ENCODE peak calls at places on chromosomes 12 and 14, in six cellular contexts. One of them, this sample, is unnamed.

GRCh38 chr12:14366211-14366762 is 805 bp downstream of the ATF7IP start:
- DNase-seq in HFFc6: peak
- DNase-seq in spleen: no peak
- DNase-seq in neural progenitor cell: no peak
- DNase-seq in astrocyte: peak
- DNase-seq in neural crest cell: no peak
- DNase-seq in this sample: no peak

GRCh38 chr14:100675664-100676063 is 51.0 kb upstream of the DLK1 start:
- DNase-seq in HFFc6: peak
- DNase-seq in spleen: no peak
- DNase-seq in neural progenitor cell: no peak
- DNase-seq in astrocyte: no peak
- DNase-seq in neural crest cell: no peak
- DNase-seq in this sample: no peak

GRCh38 chr14:57865450-57866198 is at the start of gene SLC35F4:
- DNase-seq in HFFc6: no peak
- DNase-seq in spleen: no peak
- DNase-seq in neural progenitor cell: peak
- DNase-seq in astrocyte: no peak
- DNase-seq in neural crest cell: peak
- DNase-seq in this sample: peak

GRCh38 chr12:40010899-40011774 is 94.7 kb downstream of the SLC2A13 start:
- DNase-seq in HFFc6: peak
- DNase-seq in spleen: no peak
- DNase-seq in neural progenitor cell: peak
- DNase-seq in astrocyte: peak
- DNase-seq in neural crest cell: peak
- DNase-seq in this sample: peak

GRCh38 chr14:103859416-103860202 is 12.2 kb upstream of the PPP1R13B start:
- DNase-seq in HFFc6: no peak
- DNase-seq in spleen: peak
- DNase-seq in neural progenitor cell: no peak
- DNase-seq in astrocyte: no peak
- DNase-seq in neural crest cell: no peak
- DNase-seq in this sample: no peak

GRCh38 chr14:81402123-81402495 is 2.0 kb upstream of the STON2 start:
- DNase-seq in HFFc6: peak
- DNase-seq in spleen: no peak
- DNase-seq in neural progenitor cell: no peak
- DNase-seq in astrocyte: peak
- DNase-seq in neural crest cell: no peak
- DNase-seq in this sample: no peak

GRCh38 chr12:33589609-33590114 is 150.0 kb upstream of the SYT10 start:
- DNase-seq in HFFc6: no peak
- DNase-seq in spleen: no peak
- DNase-seq in neural progenitor cell: peak
- DNase-seq in astrocyte: no peak
- DNase-seq in neural crest cell: no peak
- DNase-seq in this sample: no peak

GRCh38 chr12:40192704-40193255 is 32.0 kb upstream of the LRRK2 start:
- DNase-seq in HFFc6: no peak
- DNase-seq in spleen: peak
- DNase-seq in neural progenitor cell: no peak
- DNase-seq in astrocyte: no peak
- DNase-seq in neural crest cell: no peak
- DNase-seq in this sample: no peak

GRCh38 chr14:69077841-69078240 is 75.1 kb downstream of the DCAF5 start:
- DNase-seq in HFFc6: peak
- DNase-seq in spleen: no peak
- DNase-seq in neural progenitor cell: no peak
- DNase-seq in astrocyte: peak
- DNase-seq in neural crest cell: no peak
- DNase-seq in this sample: no peak

GRCh38 chr14:53542692-53543091 is 389.6 kb upstream of the DDHD1 start:
- DNase-seq in HFFc6: peak
- DNase-seq in spleen: no peak
- DNase-seq in neural progenitor cell: no peak
- DNase-seq in astrocyte: peak
- DNase-seq in neural crest cell: no peak
- DNase-seq in this sample: no peak

GRCh38 chr12:100794441-100795192 is at the start of gene ANO4:
- DNase-seq in HFFc6: no peak
- DNase-seq in spleen: no peak
- DNase-seq in neural progenitor cell: peak
- DNase-seq in astrocyte: no peak
- DNase-seq in neural crest cell: peak
- DNase-seq in this sample: peak

GRCh38 chr12:109462868-109463692 is 14.0 kb downstream of the KCTD10 start:
- DNase-seq in HFFc6: peak
- DNase-seq in spleen: peak
- DNase-seq in neural progenitor cell: peak
- DNase-seq in astrocyte: peak
- DNase-seq in neural crest cell: peak
- DNase-seq in this sample: no peak

GRCh38 chr12:55582066-55582465 is 9.8 kb downstream of the OR2AP1 start:
- DNase-seq in HFFc6: no peak
- DNase-seq in spleen: no peak
- DNase-seq in neural progenitor cell: no peak
- DNase-seq in astrocyte: no peak
- DNase-seq in neural crest cell: no peak
- DNase-seq in this sample: no peak

GRCh38 chr12:122094735-122095561 is 16.4 kb downstream of the MLXIP start:
- DNase-seq in HFFc6: no peak
- DNase-seq in spleen: no peak
- DNase-seq in neural progenitor cell: no peak
- DNase-seq in astrocyte: peak
- DNase-seq in neural crest cell: no peak
- DNase-seq in this sample: no peak

GRCh38 chr14:23300687-23301223 is 1.9 kb downstream of the PPP1R3E start:
- DNase-seq in HFFc6: no peak
- DNase-seq in spleen: peak
- DNase-seq in neural progenitor cell: peak
- DNase-seq in astrocyte: no peak
- DNase-seq in neural crest cell: no peak
- DNase-seq in this sample: peak

GRCh38 chr14:66709292-66709691 is 201.3 kb downstream of the GPHN start:
- DNase-seq in HFFc6: no peak
- DNase-seq in spleen: no peak
- DNase-seq in neural progenitor cell: no peak
- DNase-seq in astrocyte: peak
- DNase-seq in neural crest cell: no peak
- DNase-seq in this sample: no peak

GRCh38 chr12:56150563-56150962 is 1.8 kb upstream of the MYL6B start:
- DNase-seq in HFFc6: peak
- DNase-seq in spleen: no peak
- DNase-seq in neural progenitor cell: no peak
- DNase-seq in astrocyte: no peak
- DNase-seq in neural crest cell: no peak
- DNase-seq in this sample: no peak

GRCh38 chr14:104253901-104254353 is 115.5 kb downstream of the KIF26A start:
- DNase-seq in HFFc6: no peak
- DNase-seq in spleen: no peak
- DNase-seq in neural progenitor cell: no peak
- DNase-seq in astrocyte: no peak
- DNase-seq in neural crest cell: no peak
- DNase-seq in this sample: peak

GRCh38 chr12:50326636-50327284 is 43.4 kb upstream of the LIMA1 start:
- DNase-seq in HFFc6: peak
- DNase-seq in spleen: no peak
- DNase-seq in neural progenitor cell: no peak
- DNase-seq in astrocyte: peak
- DNase-seq in neural crest cell: no peak
- DNase-seq in this sample: no peak

GRCh38 chr12:114976361-114976760 is 292.4 kb upstream of the TBX3 start:
- DNase-seq in HFFc6: no peak
- DNase-seq in spleen: no peak
- DNase-seq in neural progenitor cell: no peak
- DNase-seq in astrocyte: no peak
- DNase-seq in neural crest cell: no peak
- DNase-seq in this sample: no peak

GRCh38 chr12:2673966-2674810 is 120.6 kb upstream of the FKBP4 start:
- DNase-seq in HFFc6: no peak
- DNase-seq in spleen: peak
- DNase-seq in neural progenitor cell: peak
- DNase-seq in astrocyte: no peak
- DNase-seq in neural crest cell: no peak
- DNase-seq in this sample: no peak
- TF ChIP-seq CTCF in HFFc6: peak
- TF ChIP-seq CTCF in spleen: no peak
- TF ChIP-seq CTCF in neural progenitor cell: peak
- TF ChIP-seq CTCF in astrocyte: no peak
- TF ChIP-seq CTCF in neural crest cell: peak
- TF ChIP-seq CTCF in this sample: no peak

GRCh38 chr12:2551097-2551496 is 243.7 kb upstream of the FKBP4 start:
- DNase-seq in HFFc6: no peak
- DNase-seq in spleen: no peak
- DNase-seq in neural progenitor cell: no peak
- DNase-seq in astrocyte: no peak
- DNase-seq in neural crest cell: no peak
- DNase-seq in this sample: no peak

GRCh38 chr12:2550470-2551090 is 244.2 kb upstream of the FKBP4 start:
- DNase-seq in HFFc6: no peak
- DNase-seq in spleen: no peak
- DNase-seq in neural progenitor cell: no peak
- DNase-seq in astrocyte: no peak
- DNase-seq in neural crest cell: no peak
- DNase-seq in this sample: no peak

GRCh38 chr12:2547273-2548044 is 247.3 kb upstream of the FKBP4 start:
- DNase-seq in HFFc6: no peak
- DNase-seq in spleen: no peak
- DNase-seq in neural progenitor cell: no peak
- DNase-seq in astrocyte: no peak
- DNase-seq in neural crest cell: no peak
- DNase-seq in this sample: no peak

GRCh38 chr12:2551514-2551913 is 243.3 kb upstream of the FKBP4 start:
- DNase-seq in HFFc6: no peak
- DNase-seq in spleen: no peak
- DNase-seq in neural progenitor cell: no peak
- DNase-seq in astrocyte: no peak
- DNase-seq in neural crest cell: no peak
- DNase-seq in this sample: no peak

GRCh38 chr12:2548095-2548494 is 246.7 kb upstream of the FKBP4 start:
- DNase-seq in HFFc6: no peak
- DNase-seq in spleen: no peak
- DNase-seq in neural progenitor cell: no peak
- DNase-seq in astrocyte: no peak
- DNase-seq in neural crest cell: no peak
- DNase-seq in this sample: no peak
- TF ChIP-seq CTCF in HFFc6: peak
- TF ChIP-seq CTCF in spleen: no peak
- TF ChIP-seq CTCF in neural progenitor cell: no peak
- TF ChIP-seq CTCF in astrocyte: no peak
- TF ChIP-seq CTCF in neural crest cell: no peak
- TF ChIP-seq CTCF in this sample: no peak

GRCh38 chr14:56555921-56556570 is 23.6 kb upstream of the TMEM260 start:
- DNase-seq in HFFc6: no peak
- DNase-seq in spleen: no peak
- DNase-seq in neural progenitor cell: peak
- DNase-seq in astrocyte: peak
- DNase-seq in neural crest cell: no peak
- DNase-seq in this sample: no peak
- TF ChIP-seq CTCF in HFFc6: peak
- TF ChIP-seq CTCF in spleen: no peak
- TF ChIP-seq CTCF in neural progenitor cell: peak
- TF ChIP-seq CTCF in astrocyte: peak
- TF ChIP-seq CTCF in neural crest cell: peak
- TF ChIP-seq CTCF in this sample: peak

DNA sequence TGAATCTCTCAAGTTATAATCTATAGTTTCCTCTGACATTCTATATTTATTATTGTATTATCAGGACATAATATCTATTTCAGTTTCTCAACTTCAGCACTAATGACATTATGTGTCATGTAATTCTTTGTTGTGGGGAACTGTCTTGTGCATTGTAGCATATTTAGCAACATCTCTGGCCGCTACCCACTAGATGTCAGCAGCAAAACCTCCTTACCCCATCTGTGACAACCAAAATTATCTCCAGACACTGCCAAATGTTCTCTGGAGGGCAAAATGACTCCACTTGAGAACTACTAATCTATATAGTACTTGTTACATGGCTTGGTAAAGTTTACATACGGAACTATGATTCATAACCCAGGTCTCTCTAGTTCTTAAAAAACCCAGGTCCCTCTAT is 110.2 kb downstream of the RASSF9 start:
- DNase-seq in HFFc6: no peak
- DNase-seq in spleen: no peak
- DNase-seq in neural progenitor cell: no peak
- DNase-seq in astrocyte: no peak
- DNase-seq in neural crest cell: no peak
- DNase-seq in this sample: no peak
- TF ChIP-seq CTCF in HFFc6: no peak
- TF ChIP-seq CTCF in spleen: no peak
- TF ChIP-seq CTCF in neural progenitor cell: no peak
- TF ChIP-seq CTCF in astrocyte: no peak
- TF ChIP-seq CTCF in neural crest cell: no peak
- TF ChIP-seq CTCF in this sample: no peak

GRCh38 chr12:81330480-81330879 is 252.6 kb downstream of the ACSS3 start:
- DNase-seq in HFFc6: no peak
- DNase-seq in spleen: no peak
- DNase-seq in neural progenitor cell: no peak
- DNase-seq in astrocyte: no peak
- DNase-seq in neural crest cell: no peak
- DNase-seq in this sample: no peak

GRCh38 chr12:81333812-81334211 is 255.9 kb downstream of the ACSS3 start:
- DNase-seq in HFFc6: no peak
- DNase-seq in spleen: no peak
- DNase-seq in neural progenitor cell: no peak
- DNase-seq in astrocyte: no peak
- DNase-seq in neural crest cell: no peak
- DNase-seq in this sample: no peak

GRCh38 chr12:81332054-81332453 is 254.2 kb downstream of the ACSS3 start:
- DNase-seq in HFFc6: no peak
- DNase-seq in spleen: no peak
- DNase-seq in neural progenitor cell: no peak
- DNase-seq in astrocyte: no peak
- DNase-seq in neural crest cell: no peak
- DNase-seq in this sample: no peak

GRCh38 chr12:81327458-81327857 is 249.6 kb downstream of the ACSS3 start:
- DNase-seq in HFFc6: no peak
- DNase-seq in spleen: no peak
- DNase-seq in neural progenitor cell: no peak
- DNase-seq in astrocyte: no peak
- DNase-seq in neural crest cell: no peak
- DNase-seq in this sample: no peak

GRCh38 chr12:81329088-81329487 is 251.2 kb downstream of the ACSS3 start:
- DNase-seq in HFFc6: no peak
- DNase-seq in spleen: no peak
- DNase-seq in neural progenitor cell: peak
- DNase-seq in astrocyte: peak
- DNase-seq in neural crest cell: no peak
- DNase-seq in this sample: peak
- TF ChIP-seq CTCF in HFFc6: peak
- TF ChIP-seq CTCF in spleen: no peak
- TF ChIP-seq CTCF in neural progenitor cell: peak
- TF ChIP-seq CTCF in astrocyte: peak
- TF ChIP-seq CTCF in neural crest cell: peak
- TF ChIP-seq CTCF in this sample: peak

This sample was measured in glutamatergic neuron.